ENCODE peak calls at places on chromosomes 3 and 15, in nine cellular contexts. One of them, this sample, is unnamed.

GRCh38 chr3:42732196-42732828 is 29.7 kb upstream of the HHATL start:
- DNase-seq in A549: no peak
- DNase-seq in adrenal gland: no peak
- DNase-seq in upper lobe of left lung: no peak
- DNase-seq in stomach: no peak
- DNase-seq in HepG2: peak
- DNase-seq in K562: no peak
- DNase-seq in heart left ventricle: no peak
- DNase-seq in sigmoid colon: peak
- DNase-seq in this sample: no peak

GRCh38 chr15:76339302-76340197 is 3.0 kb downstream of the ISL2 start:
- DNase-seq in stomach: no peak
- DNase-seq in K562: no peak
- DNase-seq in adrenal gland: no peak
- DNase-seq in A549: no peak
- DNase-seq in HepG2: no peak
- DNase-seq in sigmoid colon: no peak
- DNase-seq in upper lobe of left lung: no peak
- DNase-seq in heart left ventricle: no peak
- DNase-seq in this sample: no peak

GRCh38 chr3:13159890-13160289 is 86.7 kb upstream of the IQSEC1 start:
- DNase-seq in heart left ventricle: no peak
- DNase-seq in K562: no peak
- DNase-seq in sigmoid colon: peak
- DNase-seq in upper lobe of left lung: no peak
- DNase-seq in adrenal gland: no peak
- DNase-seq in A549: no peak
- DNase-seq in stomach: no peak
- DNase-seq in HepG2: no peak
- DNase-seq in this sample: no peak

GRCh38 chr3:77147836-77148578 is 108.1 kb downstream of the ROBO2 start:
- DNase-seq in HepG2: no peak
- DNase-seq in sigmoid colon: no peak
- DNase-seq in K562: no peak
- DNase-seq in adrenal gland: no peak
- DNase-seq in stomach: no peak
- DNase-seq in upper lobe of left lung: no peak
- DNase-seq in A549: no peak
- DNase-seq in heart left ventricle: no peak
- DNase-seq in this sample: no peak

GRCh38 chr15:33810083-33810595 is 158.2 kb upstream of the CHRM5 start:
- DNase-seq in A549: no peak
- DNase-seq in upper lobe of left lung: no peak
- DNase-seq in sigmoid colon: no peak
- DNase-seq in HepG2: no peak
- DNase-seq in adrenal gland: no peak
- DNase-seq in stomach: no peak
- DNase-seq in heart left ventricle: no peak
- DNase-seq in K562: no peak
- DNase-seq in this sample: no peak

GRCh38 chr3:10315771-10316344 is 5.1 kb downstream of the SEC13 start:
- DNase-seq in heart left ventricle: no peak
- DNase-seq in upper lobe of left lung: no peak
- DNase-seq in adrenal gland: no peak
- DNase-seq in A549: no peak
- DNase-seq in sigmoid colon: no peak
- DNase-seq in stomach: no peak
- DNase-seq in HepG2: no peak
- DNase-seq in K562: no peak
- DNase-seq in this sample: no peak

GRCh38 chr3:35664460-35664919 is 25.2 kb downstream of the ARPP21 start:
- DNase-seq in sigmoid colon: peak
- DNase-seq in K562: no peak
- DNase-seq in adrenal gland: peak
- DNase-seq in A549: no peak
- DNase-seq in HepG2: no peak
- DNase-seq in stomach: peak
- DNase-seq in upper lobe of left lung: peak
- DNase-seq in heart left ventricle: peak
- DNase-seq in this sample: peak

GRCh38 chr15:74631408-74631807 is 15.8 kb downstream of the CLK3 start:
- DNase-seq in HepG2: peak
- DNase-seq in stomach: no peak
- DNase-seq in heart left ventricle: no peak
- DNase-seq in A549: no peak
- DNase-seq in K562: no peak
- DNase-seq in sigmoid colon: no peak
- DNase-seq in adrenal gland: no peak
- DNase-seq in upper lobe of left lung: no peak
- DNase-seq in this sample: no peak

GRCh38 chr3:128294999-128295468 is 141.8 kb downstream of the EEFSEC start:
- DNase-seq in adrenal gland: no peak
- DNase-seq in upper lobe of left lung: no peak
- DNase-seq in heart left ventricle: no peak
- DNase-seq in K562: no peak
- DNase-seq in sigmoid colon: no peak
- DNase-seq in HepG2: no peak
- DNase-seq in A549: no peak
- DNase-seq in stomach: no peak
- DNase-seq in this sample: no peak

GRCh38 chr15:25789616-25790002 is 73.5 kb downstream of the ATP10A start:
- DNase-seq in A549: no peak
- DNase-seq in sigmoid colon: no peak
- DNase-seq in heart left ventricle: no peak
- DNase-seq in HepG2: no peak
- DNase-seq in upper lobe of left lung: no peak
- DNase-seq in adrenal gland: no peak
- DNase-seq in K562: no peak
- DNase-seq in stomach: no peak
- DNase-seq in this sample: no peak

DNA sequence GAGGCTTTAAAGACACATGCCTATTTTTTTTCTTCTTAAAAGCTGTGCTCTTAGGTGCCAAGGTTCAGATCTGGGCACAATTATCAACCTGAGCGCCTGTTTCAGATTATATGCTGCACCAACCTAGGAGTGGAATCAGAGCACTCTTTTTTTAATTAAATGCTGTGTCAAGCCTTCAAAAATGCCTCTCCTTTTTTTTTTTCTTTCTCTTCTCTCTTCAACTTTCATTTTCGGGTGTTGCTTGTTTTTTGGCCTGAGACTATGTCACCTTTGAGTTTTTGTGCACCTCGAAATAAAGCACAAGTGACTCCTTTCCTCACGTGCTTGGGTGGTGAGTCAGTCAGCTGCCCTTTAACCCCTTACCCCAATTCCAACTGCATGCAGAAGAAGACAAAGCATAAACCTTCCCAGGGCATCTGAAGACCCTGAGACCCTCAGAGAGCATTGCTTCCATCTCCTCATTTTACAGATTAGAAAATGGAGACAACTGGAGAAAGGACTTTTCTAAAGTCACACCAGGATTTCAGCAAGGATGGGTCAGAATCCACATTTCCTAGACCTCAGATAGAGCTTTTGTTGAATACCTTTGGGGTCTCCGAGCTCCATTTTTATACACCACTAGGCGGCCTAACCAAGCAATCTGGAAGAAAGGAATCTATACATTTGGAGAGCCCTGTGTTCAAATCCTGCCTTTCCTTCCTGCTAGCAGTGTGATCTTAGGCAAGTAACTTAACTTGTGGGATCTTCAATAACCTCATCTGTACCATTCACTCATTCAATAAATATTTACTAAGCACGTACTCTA is 631 bp upstream of the PRICKLE2 start:
- DNase-seq in HepG2: no peak
- DNase-seq in A549: no peak
- DNase-seq in K562: no peak
- DNase-seq in sigmoid colon: no peak
- DNase-seq in stomach: no peak
- DNase-seq in upper lobe of left lung: no peak
- DNase-seq in adrenal gland: no peak
- DNase-seq in heart left ventricle: no peak
- DNase-seq in this sample: no peak
- H3K4me3 ChIP-seq in HepG2: no peak
- H3K4me3 ChIP-seq in A549: peak
- H3K4me3 ChIP-seq in K562: no peak
- H3K4me3 ChIP-seq in sigmoid colon: peak
- H3K4me3 ChIP-seq in stomach: peak
- H3K4me3 ChIP-seq in upper lobe of left lung: no peak
- H3K4me3 ChIP-seq in adrenal gland: peak
- H3K4me3 ChIP-seq in heart left ventricle: peak
- H3K4me3 ChIP-seq in this sample: peak

DNA sequence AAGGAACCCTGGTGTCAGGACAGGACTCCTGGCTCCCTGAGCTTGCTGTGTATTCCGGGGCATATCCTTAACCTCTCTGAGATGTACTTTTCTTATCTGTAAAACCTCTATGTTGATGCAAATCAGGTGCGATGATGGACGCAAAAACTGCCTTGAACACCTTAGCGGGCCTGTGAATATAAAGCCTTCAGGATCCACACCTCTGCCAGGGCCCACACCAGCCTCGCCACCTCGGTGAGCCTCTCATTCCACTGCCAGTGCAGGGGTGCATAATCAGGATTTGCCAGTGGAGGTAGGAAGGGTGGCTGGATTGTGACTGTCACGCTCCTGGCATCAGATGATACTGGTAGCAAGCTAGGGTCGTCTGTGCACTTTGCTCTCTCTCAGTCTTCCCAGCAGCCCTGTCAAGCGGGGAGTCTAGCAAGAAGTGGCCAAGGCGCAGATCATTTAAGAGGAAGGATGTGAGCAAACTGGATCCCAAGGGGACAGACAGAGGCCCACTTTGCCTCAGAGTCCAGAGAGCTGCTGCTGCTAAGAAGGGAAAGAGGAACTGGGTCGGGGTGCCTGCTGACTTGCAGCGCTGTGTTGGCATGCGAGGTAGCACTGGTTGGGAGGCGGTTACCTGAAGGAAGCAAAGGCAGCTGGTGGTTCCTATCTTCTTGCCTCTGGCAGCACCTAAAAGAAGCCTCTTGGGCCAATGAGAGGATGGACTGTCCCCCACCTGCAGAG is 27.9 kb downstream of the SMAD3 start:
- DNase-seq in heart left ventricle: peak
- DNase-seq in HepG2: no peak
- DNase-seq in stomach: no peak
- DNase-seq in A549: no peak
- DNase-seq in adrenal gland: no peak
- DNase-seq in upper lobe of left lung: peak
- DNase-seq in K562: no peak
- DNase-seq in sigmoid colon: no peak
- DNase-seq in this sample: peak
- TF ChIP-seq POLR2A in heart left ventricle: no peak
- TF ChIP-seq POLR2A in HepG2: no peak
- TF ChIP-seq POLR2A in stomach: no peak
- TF ChIP-seq POLR2A in A549: no peak
- TF ChIP-seq POLR2A in adrenal gland: no peak
- TF ChIP-seq POLR2A in upper lobe of left lung: no peak
- TF ChIP-seq POLR2A in K562: no peak
- TF ChIP-seq POLR2A in sigmoid colon: no peak
- TF ChIP-seq POLR2A in this sample: no peak

GRCh38 chr3:71187715-71188114 is 395.8 kb downstream of the FOXP1 start:
- DNase-seq in adrenal gland: no peak
- DNase-seq in stomach: no peak
- DNase-seq in A549: no peak
- DNase-seq in sigmoid colon: no peak
- DNase-seq in heart left ventricle: no peak
- DNase-seq in K562: no peak
- DNase-seq in HepG2: no peak
- DNase-seq in upper lobe of left lung: no peak
- DNase-seq in this sample: no peak

GRCh38 chr3:71186816-71187215 is 396.7 kb downstream of the FOXP1 start:
- DNase-seq in stomach: peak
- DNase-seq in K562: no peak
- DNase-seq in heart left ventricle: no peak
- DNase-seq in upper lobe of left lung: no peak
- DNase-seq in A549: peak
- DNase-seq in adrenal gland: no peak
- DNase-seq in sigmoid colon: no peak
- DNase-seq in HepG2: no peak
- DNase-seq in this sample: no peak

GRCh38 chr3:71185733-71186455 is 397.6 kb downstream of the FOXP1 start:
- DNase-seq in stomach: no peak
- DNase-seq in HepG2: no peak
- DNase-seq in K562: peak
- DNase-seq in upper lobe of left lung: no peak
- DNase-seq in sigmoid colon: no peak
- DNase-seq in adrenal gland: no peak
- DNase-seq in A549: peak
- DNase-seq in heart left ventricle: no peak
- DNase-seq in this sample: no peak

GRCh38 chr3:71191031-71191482 is 392.5 kb downstream of the FOXP1 start:
- DNase-seq in stomach: no peak
- DNase-seq in adrenal gland: no peak
- DNase-seq in upper lobe of left lung: no peak
- DNase-seq in HepG2: peak
- DNase-seq in A549: no peak
- DNase-seq in heart left ventricle: no peak
- DNase-seq in K562: no peak
- DNase-seq in sigmoid colon: no peak
- DNase-seq in this sample: no peak

GRCh38 chr3:71189480-71189879 is 394.0 kb downstream of the FOXP1 start:
- DNase-seq in sigmoid colon: no peak
- DNase-seq in upper lobe of left lung: no peak
- DNase-seq in adrenal gland: no peak
- DNase-seq in A549: no peak
- DNase-seq in HepG2: no peak
- DNase-seq in stomach: no peak
- DNase-seq in K562: peak
- DNase-seq in heart left ventricle: no peak
- DNase-seq in this sample: no peak
- H3K27ac ChIP-seq in sigmoid colon: no peak
- H3K27ac ChIP-seq in upper lobe of left lung: no peak
- H3K27ac ChIP-seq in adrenal gland: no peak
- H3K27ac ChIP-seq in A549: no peak
- H3K27ac ChIP-seq in HepG2: no peak
- H3K27ac ChIP-seq in stomach: peak
- H3K27ac ChIP-seq in K562: peak
- H3K27ac ChIP-seq in heart left ventricle: no peak
- H3K27ac ChIP-seq in this sample: no peak

DNA sequence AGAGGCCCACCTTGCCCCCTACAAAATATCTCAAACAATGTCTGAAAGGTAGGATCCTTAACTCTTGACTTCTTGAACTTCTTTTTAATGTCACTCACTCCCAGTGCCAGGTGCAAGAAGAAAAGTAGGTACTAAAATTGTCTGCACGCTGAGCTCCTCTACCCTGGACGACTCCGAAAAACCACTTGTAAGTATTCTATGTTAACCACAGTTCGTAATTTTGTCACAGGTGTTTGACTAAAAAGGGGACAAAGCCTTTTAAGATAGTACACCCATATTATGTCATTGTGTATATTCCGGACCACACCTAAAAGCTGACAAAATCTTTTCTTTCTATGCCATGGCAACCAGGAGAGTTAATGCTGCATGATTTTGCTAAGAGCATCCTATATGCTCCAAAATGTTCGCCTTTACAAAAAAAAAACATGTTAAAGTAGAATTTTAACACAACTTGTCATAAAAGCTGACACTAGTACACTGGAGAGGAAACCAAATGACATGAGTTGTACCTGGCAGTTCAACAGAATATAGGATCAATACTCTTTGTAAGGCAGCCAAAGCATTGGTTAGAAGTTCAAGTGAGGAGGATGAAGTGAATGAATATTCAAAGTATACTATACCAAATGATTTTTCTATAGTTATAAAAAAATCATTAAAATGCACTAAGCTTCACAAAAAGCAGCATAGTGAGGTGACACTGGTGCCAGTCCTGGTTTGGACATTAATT is 210.5 kb downstream of the FOXP1 start:
- DNase-seq in upper lobe of left lung: no peak
- DNase-seq in heart left ventricle: no peak
- DNase-seq in sigmoid colon: no peak
- DNase-seq in K562: no peak
- DNase-seq in A549: no peak
- DNase-seq in stomach: no peak
- DNase-seq in HepG2: no peak
- DNase-seq in adrenal gland: no peak
- DNase-seq in this sample: no peak
- H3K4me3 ChIP-seq in upper lobe of left lung: no peak
- H3K4me3 ChIP-seq in heart left ventricle: no peak
- H3K4me3 ChIP-seq in sigmoid colon: no peak
- H3K4me3 ChIP-seq in K562: no peak
- H3K4me3 ChIP-seq in A549: no peak
- H3K4me3 ChIP-seq in stomach: no peak
- H3K4me3 ChIP-seq in HepG2: no peak
- H3K4me3 ChIP-seq in adrenal gland: no peak
- H3K4me3 ChIP-seq in this sample: no peak